ENCODE peak calls at places on chromosomes 3 and 15, in five cellular contexts. A is CD8-positive, alpha-beta memory T cell; S is right lobe of liver; K is Caco-2; X is neuronal stem cell. R is an unnamed sample.

GRCh38 chr15:67049351-67050044 is 15.9 kb upstream of the SMAD3 start:
- DNase-seq in K (peak; percentile 92), S (no peak), X (no peak), A (no peak), R (no peak)

GRCh38 chr3:149587383-149587782 is 70.4 kb downstream of the WWTR1 start:
- DNase-seq in X (no peak), A (no peak), K (no peak), S (no peak), R (no peak)

GRCh38 chr15:35487417-35487816 is 58.5 kb downstream of the DPH6 start:
- DNase-seq in A (no peak), X (no peak), K (no peak), S (no peak), R (no peak)

GRCh38 chr3:192409838-192410683 is 317.3 kb downstream of the FGF12 start:
- DNase-seq in A (no peak), K (no peak), X (peak; percentile 43), S (no peak), R (peak; percentile 81)

GRCh38 chr3:115676336-115676735 is 53.0 kb downstream of the GAP43 start:
- DNase-seq in A (no peak), S (peak; percentile 22), K (no peak), X (no peak), R (no peak)

GRCh38 chr15:33083232-33084006 is 111.1 kb downstream of the FMN1 start:
- DNase-seq in S (no peak), A (no peak), K (no peak), X (no peak), R (peak; percentile 57)

GRCh38 chr3:190225186-190225692 is 97.0 kb downstream of the CLDN1 start:
- DNase-seq in S (no peak), K (no peak), X (peak; percentile 9), A (no peak), R (no peak)

GRCh38 chr3:192054881-192055280 is 593.9 kb downstream of the PYDC2 start:
- DNase-seq in K (no peak), S (no peak), X (no peak), A (no peak), R (no peak)

GRCh38 chr15:99295840-99296239 is 44.6 kb downstream of the LRRC28 start:
- DNase-seq in S (no peak), X (no peak), K (no peak), A (no peak), R (no peak)

GRCh38 chr3:184368804-184369183 is 7.3 kb downstream of the POLR2H start:
- DNase-seq in A (no peak), S (peak; percentile 80), X (no peak), K (peak; percentile 21), R (no peak)

GRCh38 chr3:78765671-78766485 is 1001.9 kb downstream of the ROBO1 start:
- DNase-seq in A (no peak), S (no peak), X (no peak), K (no peak), R (no peak)

GRCh38 chr3:52679811-52680210 is 5.9 kb downstream of the PBRM1 start:
- DNase-seq in S (no peak), X (no peak), A (no peak), K (no peak), R (no peak)

GRCh38 chr3:52681610-52682009 is 4.1 kb downstream of the PBRM1 start:
- DNase-seq in A (no peak), S (no peak), X (no peak), K (no peak), R (no peak)

GRCh38 chr3:52682016-52682415 is 3.7 kb downstream of the PBRM1 start:
- DNase-seq in A (no peak), X (no peak), S (peak; percentile 62), K (peak; percentile 42), R (no peak)

GRCh38 chr3:52678265-52678927 is 7.3 kb downstream of the PBRM1 start:
- DNase-seq in K (no peak), S (no peak), A (no peak), X (no peak), R (no peak)

GRCh38 chr3:52679139-52679538 is 6.6 kb downstream of the PBRM1 start:
- DNase-seq in K (no peak), X (no peak), A (no peak), S (no peak), R (no peak)
- H3K4me3 ChIP-seq in K (no peak overlapping the region), X (no peak overlapping the region), A (no peak overlapping the region), S (no peak overlapping the region), R (no peak overlapping the region)

GRCh38 chr15:90265271-90266060 is at the start of gene NGRN:
- DNase-seq in K (peak; percentile 87), S (peak; percentile 96), A (peak; percentile 94), X (peak; percentile 84), R (peak; percentile 92)

GRCh38 chr15:90266061-90266431 is 574 bp downstream of the NGRN start:
- DNase-seq in K (peak; percentile 50), S (no peak), A (peak; percentile 61), X (no peak), R (peak; percentile 71)

GRCh38 chr15:90262426-90262825 is 3.0 kb upstream of the NGRN start:
- DNase-seq in S (peak; percentile 4), K (no peak), A (no peak), X (no peak), R (no peak)

GRCh38 chr15:90266485-90266884 is 1.0 kb downstream of the NGRN start:
- DNase-seq in X (no peak), A (no peak), S (peak; percentile 28), K (no peak), R (no peak)

GRCh38 chr15:90264649-90265048 is 823 bp upstream of the NGRN start:
- DNase-seq in X (no peak), A (no peak), S (peak; percentile 52), K (no peak), R (no peak)
- H3K4me1 ChIP-seq in X (peaks cover 12% of the 10 kb centered on the region), A (peaks cover 37% of the 10 kb centered on the region), S (peaks cover 29% of the 10 kb centered on the region), K (peaks cover 11% of the 10 kb centered on the region), R (no peaks in the 10 kb centered on the region)

GRCh38 chr3:112744825-112745566 is 101.7 kb downstream of the CD200R1L start:
- DNase-seq in K (no peak), S (no peak), A (no peak), X (no peak), R (no peak)

GRCh38 chr3:112746675-112747276 is 99.9 kb downstream of the CD200R1L start:
- DNase-seq in X (no peak), K (no peak), A (no peak), S (no peak), R (no peak)

GRCh38 chr3:112747624-112748023 is 99.0 kb downstream of the CD200R1L start:
- DNase-seq in K (no peak), S (no peak), X (no peak), A (no peak), R (no peak)

GRCh38 chr3:112744068-112744467 is 102.6 kb downstream of the CD200R1L start:
- DNase-seq in A (no peak), K (no peak), X (no peak), S (no peak), R (no peak)

GRCh38 chr3:112745567-112746248 is 101.0 kb downstream of the CD200R1L start:
- DNase-seq in K (no peak), A (no peak), S (no peak), X (no peak), R (no peak)
- H3K4me3 ChIP-seq in K (no peak overlapping the region), A (no peak overlapping the region), S (no peak overlapping the region), X (no peak overlapping the region), R (no peak overlapping the region)

DNA sequence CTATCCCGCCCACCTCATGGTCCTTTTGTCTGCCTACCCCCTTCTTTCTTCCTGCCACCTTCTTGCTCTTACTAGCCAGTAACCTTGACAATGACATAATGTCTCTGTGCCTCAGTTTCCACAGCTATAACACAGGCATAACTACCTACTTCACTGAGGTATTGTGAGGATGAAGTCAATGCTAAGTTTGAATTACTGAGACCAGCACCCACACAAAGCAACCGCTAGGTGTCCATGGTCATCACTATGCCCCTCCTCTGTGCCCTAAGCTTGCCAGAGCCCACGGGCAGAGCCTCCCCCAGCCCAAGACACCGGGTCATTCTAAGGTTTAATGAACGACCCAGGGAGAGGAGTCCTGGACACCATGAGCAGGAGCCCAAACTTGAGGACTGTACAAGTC is 101.6 kb downstream of the OXNAD1 start:
- DNase-seq in S (no peak), K (no peak), X (no peak), A (no peak), R (no peak)
- H3K4me1 ChIP-seq in S (no peaks in the 10 kb centered on the region), K (peaks cover 23% of the 10 kb centered on the region), X (peaks cover 4% of the 10 kb centered on the region), A (peaks cover 12% of the 10 kb centered on the region), R (peaks cover 15% of the 10 kb centered on the region)

GRCh38 chr3:194269610-194270145 is 81.5 kb downstream of the CPN2 start:
- DNase-seq in S (peak; percentile 86), X (no peak), A (peak; percentile 35), K (peak; percentile 19), R (peak; percentile 91)
- H3K4me3 ChIP-seq in S (no peak overlapping the region), X (no peak overlapping the region), A (no peak overlapping the region), K (no peak overlapping the region), R (no peak overlapping the region)

GRCh38 chr3:121619691-121620090 is 26.5 kb downstream of the FBXO40 start:
- DNase-seq in K (no peak), A (no peak), X (no peak), S (no peak), R (no peak)
- H3K4me1 ChIP-seq in K (no peaks in the 10 kb centered on the region), A (no peaks in the 10 kb centered on the region), X (no peaks in the 10 kb centered on the region), S (no peaks in the 10 kb centered on the region), R (no peaks in the 10 kb centered on the region)

R was measured in endodermal cell.